ENCODE peak calls at places on chromosomes 1 and 21, in four cellular contexts. X is K562, R is WTC11, Q is HepG2. C is an unnamed sample.

GRCh38 chr1:115261511-115261910 is 76.5 kb downstream of the NGF start:
- DNase-seq in Q (no peak), R (no peak), X (no peak), C (no peak)

GRCh38 chr1:234402939-234403338 is 29.7 kb downstream of the COA6 start:
- DNase-seq in Q (no peak), R (no peak), X (no peak), C (no peak)

GRCh38 chr21:20790113-20790512 is 208.1 kb upstream of the NCAM2 start:
- DNase-seq in X (no peak), Q (no peak), R (no peak), C (no peak)

GRCh38 chr1:24105368-24106160 is 6.4 kb downstream of the MYOM3 start:
- DNase-seq in X (no peak), R (no peak), Q (no peak), C (no peak)

GRCh38 chr1:16017461-16018303 is at the start of gene HSPB7:
- DNase-seq in R (peak), Q (no peak), X (peak), C (no peak)

GRCh38 chr1:234780112-234780511 is 170.1 kb upstream of the IRF2BP2 start:
- DNase-seq in X (no peak), R (no peak), Q (no peak), C (no peak)

GRCh38 chr1:23423415-23424170 is 955 bp downstream of the TCEA3 start:
- DNase-seq in Q (peak), X (no peak), R (peak), C (no peak)

GRCh38 chr1:13812456-13813397 is 112.7 kb downstream of the PRDM2 start:
- DNase-seq in Q (no peak), X (no peak), R (no peak), C (no peak)

GRCh38 chr1:158289722-158290570 is at the start of gene CD1C:
- DNase-seq in X (no peak), R (no peak), Q (no peak), C (no peak)

GRCh38 chr1:93496520-93496919 is 48.6 kb downstream of the FNBP1L start:
- DNase-seq in X (no peak), Q (no peak), R (no peak), C (no peak)

GRCh38 chr1:47672622-47673021 is 234.8 kb downstream of the FOXD2 start:
- DNase-seq in Q (no peak), X (no peak), R (no peak), C (no peak)

GRCh38 chr1:52502789-52503188 is 50.1 kb downstream of the TUT4 start:
- DNase-seq in R (no peak), X (no peak), Q (no peak), C (no peak)

GRCh38 chr1:27192039-27192529 is 37.2 kb upstream of the SLC9A1 start:
- DNase-seq in Q (peak), X (peak), R (no peak), C (no peak)

GRCh38 chr1:113812661-113813135 is 422 bp upstream of the RSBN1 start:
- DNase-seq in R (no peak), X (peak), Q (no peak), C (no peak)

GRCh38 chr1:38029725-38030511 is 16.7 kb downstream of the POU3F1 start:
- DNase-seq in R (no peak), Q (no peak), X (peak), C (peak)

GRCh38 chr1:170200665-170201397 is 55.1 kb downstream of the NTMT2 start:
- DNase-seq in X (no peak), Q (no peak), R (no peak), C (no peak)

GRCh38 chr1:238071061-238071460 is 180.3 kb upstream of the ZP4 start:
- DNase-seq in X (no peak), Q (no peak), R (no peak), C (no peak)

GRCh38 chr1:152580433-152580832 is at the start of gene LCE3D:
- DNase-seq in R (no peak), Q (no peak), X (no peak), C (no peak)

GRCh38 chr1:235093685-235094592 is 34.7 kb downstream of the TOMM20 start:
- DNase-seq in Q (peak), R (peak), X (peak), C (no peak)

GRCh38 chr21:45997495-45998275 is 16.1 kb downstream of the COL6A1 start:
- DNase-seq in Q (no peak), X (no peak), R (no peak), C (no peak)

GRCh38 chr21:45998276-45998701 is 16.7 kb downstream of the COL6A1 start:
- DNase-seq in X (no peak), Q (no peak), R (peak), C (no peak)

GRCh38 chr21:46000182-46000730 is 18.7 kb downstream of the COL6A1 start:
- DNase-seq in Q (no peak), X (no peak), R (peak), C (no peak)

GRCh38 chr21:45999581-46000181 is 18.1 kb downstream of the COL6A1 start:
- DNase-seq in X (no peak), R (no peak), Q (no peak), C (no peak)

DNA sequence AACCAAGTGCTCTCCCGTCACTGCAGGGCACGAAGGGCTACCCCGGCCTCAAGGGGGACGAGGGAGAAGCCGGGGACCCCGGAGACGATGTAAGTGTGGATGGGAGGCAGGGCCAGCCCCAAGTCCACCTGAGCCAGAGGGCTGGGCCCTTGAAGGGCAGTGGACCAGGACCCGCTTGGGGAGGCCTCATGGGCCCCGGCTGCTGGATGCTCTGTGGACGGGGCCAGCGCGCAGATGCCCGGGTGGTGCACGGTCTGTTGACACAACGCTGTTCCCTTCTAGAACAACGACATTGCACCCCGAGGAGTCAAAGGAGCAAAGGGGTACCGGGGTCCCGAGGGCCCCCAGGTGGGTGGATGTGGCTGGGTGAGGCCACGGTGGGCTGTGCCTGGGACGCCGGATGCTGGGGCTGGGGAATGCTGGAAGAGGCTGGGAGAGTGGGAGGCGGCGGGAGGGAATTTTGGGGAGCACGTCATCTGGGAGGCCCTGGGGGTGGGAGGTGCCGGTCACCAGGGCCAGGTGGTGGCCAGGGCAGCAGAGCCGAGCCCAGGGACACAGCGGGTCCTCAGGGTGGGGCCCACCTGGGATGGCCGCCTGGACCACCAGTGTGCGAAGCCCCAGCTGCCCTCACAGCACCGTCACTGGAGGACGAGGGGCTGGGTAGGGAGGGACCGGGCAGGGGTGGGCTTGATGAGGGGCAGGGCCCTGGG is 17.5 kb downstream of the COL6A1 start:
- DNase-seq in X (no peak), R (peak), Q (no peak), C (no peak)
- TF ChIP-seq TCF7 in X (no peak), R (no peak), Q (no peak), C (no peak)

DNA sequence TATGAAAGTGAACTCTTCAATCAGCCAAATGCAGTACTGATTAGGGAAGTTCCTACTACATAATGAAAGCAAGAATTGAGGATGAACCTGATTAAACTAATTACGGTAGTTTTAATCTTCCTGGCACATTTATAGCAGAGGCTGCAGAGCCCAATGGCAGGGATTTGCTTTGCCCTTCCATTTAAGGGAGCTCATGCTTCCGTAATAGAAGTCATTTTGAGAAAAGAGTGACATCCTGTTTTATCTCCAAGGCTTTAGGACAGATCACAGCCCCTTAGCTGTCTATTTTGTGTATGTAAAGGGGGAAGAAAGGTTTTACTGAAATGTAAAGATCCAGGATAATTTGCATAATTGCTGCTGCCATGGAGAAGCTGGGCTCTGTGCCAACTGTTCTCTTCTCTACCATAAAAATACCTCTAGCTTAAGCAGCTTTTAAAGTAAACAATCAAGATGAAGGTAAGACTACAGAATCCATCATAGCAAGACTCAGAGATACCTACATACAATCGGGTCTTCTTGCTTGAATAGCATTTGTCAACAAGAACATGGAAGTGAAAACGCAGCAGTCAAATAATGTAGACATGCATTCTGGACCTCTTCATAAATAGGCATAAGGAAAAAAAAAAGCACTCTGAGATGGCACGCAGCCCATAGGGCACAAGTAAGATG is 62.5 kb downstream of the ASH1L start:
- DNase-seq in Q (no peak), X (no peak), R (no peak), C (peak)
- TF ChIP-seq TCF7 in Q (no peak), X (no peak), R (no peak), C (no peak)

DNA sequence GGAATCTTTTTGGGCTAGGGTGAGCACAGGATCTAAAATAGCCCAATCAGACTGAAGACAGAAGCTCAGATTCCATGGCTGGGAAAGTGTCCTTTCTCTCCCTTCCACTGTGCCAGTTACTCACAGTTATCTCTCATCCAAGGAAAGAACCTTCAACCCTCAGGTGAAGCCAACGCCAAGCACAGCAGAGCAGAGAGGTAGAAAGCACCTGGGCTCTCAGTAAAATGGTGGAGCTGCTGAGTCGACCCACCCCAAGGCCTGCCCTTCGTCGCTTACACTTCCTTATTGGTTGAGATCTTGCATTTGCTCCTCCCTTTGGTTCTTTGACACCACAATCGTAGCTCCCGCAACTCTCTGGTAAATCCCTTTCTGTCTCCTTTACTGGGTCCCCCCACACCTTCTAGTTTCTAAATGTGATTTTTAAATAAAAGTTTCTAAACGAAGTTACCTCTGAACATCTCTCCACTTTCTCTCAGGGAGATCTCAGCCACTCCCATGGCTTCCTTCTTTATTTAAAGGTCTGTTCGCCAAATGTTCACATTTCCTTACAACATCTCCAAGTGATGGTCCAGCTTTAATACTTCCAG is 27.5 kb upstream of the SLC30A1 start:
- DNase-seq in R (no peak), X (peak), Q (peak), C (peak)
- TF ChIP-seq TCF7 in R (no peak), X (no peak), Q (no peak), C (no peak)

GRCh38 chr1:111615874-111616715 is 3.5 kb upstream of the RAP1A start:
- DNase-seq in Q (no peak), X (no peak), R (no peak), C (peak)

DNA sequence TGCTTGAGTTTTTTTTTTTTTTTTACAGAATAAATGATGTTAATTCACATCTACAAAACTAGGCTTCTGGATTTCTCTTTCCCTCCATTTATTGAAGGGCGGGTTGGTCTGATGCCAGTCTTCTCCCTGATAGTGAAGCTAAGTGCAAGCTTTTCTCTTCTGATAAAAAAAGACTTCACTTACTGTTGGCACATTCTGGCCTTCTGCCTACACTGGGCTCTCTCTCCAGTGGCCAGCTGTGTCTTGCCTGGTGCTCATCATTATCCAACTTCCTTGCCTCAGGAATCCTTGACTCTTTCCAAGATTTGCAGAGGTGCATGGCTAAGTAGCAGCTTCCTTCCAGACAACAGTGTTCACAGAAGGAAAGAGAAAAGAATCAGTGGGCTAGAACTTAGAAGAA is 7.6 kb upstream of the RAP1A start:
- DNase-seq in X (no peak), R (no peak), Q (no peak), C (no peak)
- TF ChIP-seq TCF7 in X (no peak), R (no peak), Q (no peak), C (no peak)

DNA sequence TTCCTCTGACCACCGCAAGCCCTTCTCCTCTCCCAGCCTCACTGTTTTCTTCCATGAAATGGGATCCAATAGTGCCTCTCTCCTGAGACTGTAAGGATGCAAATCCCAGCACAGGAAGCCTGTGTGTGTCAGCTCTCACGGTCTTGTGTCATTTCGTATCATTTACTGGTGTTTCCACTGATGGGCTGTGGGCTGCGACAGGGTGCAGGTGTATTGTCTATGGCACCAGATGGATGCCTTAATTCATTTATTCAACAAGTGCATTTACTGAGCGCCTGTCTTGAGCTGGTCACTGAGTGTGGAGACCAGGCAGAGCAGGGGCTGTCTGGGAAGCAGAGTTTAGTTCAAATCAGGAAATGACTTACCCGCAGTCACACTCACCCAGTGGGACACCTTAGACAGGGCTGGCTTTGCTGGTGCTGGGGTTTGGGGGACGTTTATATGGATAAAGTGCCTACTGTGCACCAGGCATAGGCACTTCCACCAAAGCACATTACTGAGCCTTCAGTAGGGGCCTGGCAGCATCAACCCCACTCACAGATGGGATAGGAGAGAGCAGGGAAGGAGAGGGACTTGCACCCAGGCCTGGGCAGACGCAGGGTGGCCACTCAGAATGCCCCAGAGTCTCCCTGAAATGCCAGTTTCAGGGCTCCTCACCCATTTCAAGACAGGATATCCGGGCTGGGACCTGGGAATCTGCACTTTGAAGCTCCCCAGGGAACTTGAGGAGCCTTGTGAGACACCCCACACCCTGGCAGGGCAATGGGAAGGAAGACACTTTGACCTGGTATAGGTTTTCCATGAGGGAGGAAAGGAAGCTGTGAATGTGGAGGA is 398.9 kb downstream of the MATN1 start:
- DNase-seq in Q (no peak), R (no peak), X (no peak), C (no peak)
- TF ChIP-seq TCF7 in Q (no peak), R (no peak), X (no peak), C (no peak)

GRCh38 chr1:12636098-12636950 is 7.6 kb upstream of the AADACL4 start:
- DNase-seq in Q (no peak), X (no peak), R (peak), C (no peak)
- TF ChIP-seq TCF7 in Q (no peak), X (no peak), R (no peak), C (no peak)

GRCh38 chr1:43319288-43319687 is 18.3 kb upstream of the MPL start:
- DNase-seq in Q (no peak), R (no peak), X (no peak), C (no peak)
- TF ChIP-seq TCF7 in Q (no peak), R (no peak), X (no peak), C (no peak)

GRCh38 chr1:57957576-57957975 is 533.7 kb upstream of the DAB1 start:
- DNase-seq in Q (no peak), X (no peak), R (no peak), C (no peak)
- TF ChIP-seq TCF7 in Q (no peak), X (no peak), R (no peak), C (no peak)

DNA sequence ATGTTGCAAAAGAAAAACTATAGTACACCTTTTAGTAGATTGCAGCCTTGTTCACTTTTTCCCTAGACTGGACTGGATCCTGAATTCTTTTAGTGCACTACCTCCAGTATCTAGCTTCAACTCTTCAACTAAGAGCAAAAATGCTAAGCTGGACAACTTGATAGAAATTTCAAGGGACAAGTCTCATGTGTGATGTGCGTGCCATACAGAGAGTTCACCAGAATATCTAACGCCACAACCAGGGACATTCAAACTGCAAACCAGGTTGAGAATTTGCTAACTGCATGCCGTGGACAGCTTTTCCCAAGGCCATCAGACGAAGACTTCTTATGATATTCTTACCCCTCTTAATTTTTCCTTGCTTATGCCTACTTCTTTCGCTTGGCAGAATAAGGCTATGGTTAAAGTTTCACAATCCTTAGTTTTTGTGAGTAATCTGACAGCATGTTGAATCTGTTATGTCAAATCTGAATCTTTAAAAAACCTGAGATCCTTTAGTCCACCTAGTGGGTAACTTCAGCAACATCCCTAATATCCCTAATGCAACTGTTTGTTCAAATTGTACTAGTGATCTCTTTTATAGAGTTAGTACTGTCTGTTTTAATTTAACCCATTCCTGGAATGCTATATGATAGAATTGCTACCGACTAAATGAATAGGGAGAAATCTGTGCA is 66.4 kb downstream of the DDAH1 start:
- DNase-seq in Q (no peak), R (no peak), X (no peak), C (no peak)
- TF ChIP-seq TCF7 in Q (no peak), R (no peak), X (no peak), C (no peak)

DNA sequence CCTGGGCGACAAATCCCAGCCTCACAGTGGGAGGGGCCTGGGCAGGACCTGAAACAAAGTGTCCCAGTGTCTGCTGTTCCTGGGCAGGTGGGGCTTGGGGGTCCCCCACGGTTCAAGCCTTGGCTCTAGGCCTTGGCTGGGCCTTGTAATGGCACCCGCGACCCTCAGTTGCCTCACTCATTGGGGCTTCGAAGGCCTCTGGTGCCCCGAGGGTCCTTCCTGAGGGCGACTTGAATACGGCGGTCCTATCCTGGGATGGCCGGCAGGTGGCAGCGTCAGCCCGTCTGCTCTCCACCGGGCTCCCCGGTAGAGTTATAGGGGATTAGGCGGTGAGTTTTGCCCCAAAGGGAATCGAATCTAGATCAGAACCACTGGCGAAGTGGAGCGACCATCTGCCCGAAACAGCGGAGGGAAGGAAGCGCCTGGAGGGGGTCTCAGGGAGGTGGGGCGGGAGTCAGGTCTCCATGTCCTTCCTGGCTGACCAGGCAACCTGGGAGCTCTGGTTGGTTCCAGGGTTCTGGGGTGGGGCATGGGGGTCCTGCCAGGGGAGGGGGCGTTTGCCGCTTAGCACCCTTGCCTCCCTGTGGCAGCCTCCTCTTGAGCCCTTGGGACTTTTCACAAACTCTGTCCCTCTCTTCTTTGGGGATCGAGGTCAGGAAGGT is 2.1 kb upstream of the PEX10 start:
- DNase-seq in R (peak), Q (peak), X (peak), C (peak)
- TF ChIP-seq TCF7 in R (no peak), Q (no peak), X (no peak), C (no peak)